ENCODE peak calls at places on chromosomes 4 and X, in nine cellular contexts. U is tibial nerve, W is IMR-90, R is sigmoid colon, M is body of pancreas, B is ovary, Y is H54, O is spleen, J is HCT116. N is an unnamed sample.

GRCh38 chrX:101749436-101749835 is 89.8 kb upstream of the ARMCX2 start:
- DNase-seq in U (no peak), W (no peak), R (no peak), M (no peak), B (no peak), Y (no peak), O (no peak), J (no peak), N (no peak)

GRCh38 chr4:189294570-189294969 is 646.1 kb upstream of the FRG1 start:
- DNase-seq in U (no peak), W (no peak), R (no peak), M (no peak), B (no peak), Y (no peak), O (no peak), J (no peak), N (no peak)

GRCh38 chr4:168480991-168481588 is 798 bp upstream of the DDX60L start:
- DNase-seq in U (peak), W (peak), R (peak), M (peak), B (peak), Y (peak), O (no peak), J (peak), N (peak)

GRCh38 chrX:68842351-68842750 is 13.5 kb downstream of the EFNB1 start:
- DNase-seq in U (no peak), W (no peak), R (no peak), M (no peak), B (no peak), Y (no peak), O (no peak), J (no peak), N (no peak)

GRCh38 chrX:99795495-99795894 is 614.6 kb downstream of the PCDH19 start:
- DNase-seq in U (no peak), W (no peak), R (no peak), M (no peak), B (no peak), Y (no peak), O (no peak), J (no peak), N (no peak)

GRCh38 chrX:17778984-17779383 is 41.7 kb downstream of the SCML1 start:
- DNase-seq in U (no peak), W (no peak), R (no peak), M (no peak), B (no peak), Y (no peak), O (no peak), J (no peak), N (no peak)

GRCh38 chrX:109049903-109050302 is 313.5 kb upstream of the IRS4 start:
- DNase-seq in U (no peak), W (no peak), R (no peak), M (no peak), B (no peak), Y (no peak), O (no peak), J (no peak), N (no peak)

GRCh38 chrX:69060631-69061408 is 104.4 kb downstream of the PJA1 start:
- DNase-seq in U (peak), W (peak), R (no peak), M (peak), B (peak), Y (no peak), O (no peak), J (peak), N (no peak)

GRCh38 chr4:120071192-120071795 is 4.6 kb upstream of the MAD2L1 start:
- DNase-seq in U (no peak), W (peak), R (no peak), M (peak), B (peak), Y (no peak), O (peak), J (peak), N (peak)

DNA sequence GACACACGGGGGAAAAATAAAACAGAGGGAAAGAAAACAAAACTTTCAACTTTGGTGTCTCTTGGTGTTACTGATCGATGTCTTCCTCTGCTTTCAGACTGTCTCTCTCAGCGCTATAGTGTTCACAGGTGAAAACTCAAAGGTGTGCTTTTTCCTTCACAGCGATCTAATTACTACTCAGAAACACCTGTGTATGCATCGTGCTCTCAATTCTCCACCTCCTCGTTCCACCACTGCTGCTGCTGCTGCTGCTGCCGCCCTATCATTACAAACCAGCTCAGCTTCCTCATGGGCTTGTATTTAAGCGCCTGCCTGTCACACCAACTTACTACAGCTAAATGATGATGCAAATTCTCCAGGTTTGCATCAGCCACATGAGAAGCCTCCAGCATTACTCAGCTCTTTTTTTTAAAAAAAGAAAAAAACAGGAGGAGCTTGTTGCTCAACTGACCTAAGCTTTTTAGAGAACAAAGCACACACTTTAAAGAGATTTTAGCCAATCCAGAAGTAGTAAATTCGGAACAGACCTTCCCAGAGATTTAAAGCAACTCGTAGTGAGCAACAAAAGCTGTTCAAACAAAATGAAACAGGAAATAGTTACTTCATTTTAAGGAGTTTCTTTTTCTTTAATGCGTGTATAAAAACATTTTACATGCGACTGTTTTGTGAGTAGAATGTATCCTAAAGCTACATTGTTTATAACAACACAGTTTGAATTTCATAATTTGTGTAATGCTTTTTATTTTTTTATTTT is at the start of gene SLC7A11:
- DNase-seq in U (peak), W (peak), R (no peak), M (peak), B (peak), Y (no peak), O (no peak), J (peak), N (peak)
- TF ChIP-seq POLR2A in U (no peak), W (peak), R (no peak), M (peak), B (no peak), Y (peak), O (no peak), J (peak), N (peak)

GRCh38 chrX:14029425-14030247 is at the start of gene GEMIN8:
- DNase-seq in U (peak), W (peak), R (peak), M (peak), B (peak), Y (peak), O (peak), J (peak), N (peak)
- TF ChIP-seq POLR2A in U (peak), W (peak), R (peak), M (peak), B (peak), Y (peak), O (peak), J (no peak), N (peak)

GRCh38 chrX:154370882-154371770 is 3.3 kb downstream of the FLNA start:
- DNase-seq in U (peak), W (peak), R (peak), M (peak), B (peak), Y (peak), O (peak), J (peak), N (peak)
- TF ChIP-seq POLR2A in U (peak), W (peak), R (peak), M (peak), B (peak), Y (peak), O (peak), J (peak), N (peak)

DNA sequence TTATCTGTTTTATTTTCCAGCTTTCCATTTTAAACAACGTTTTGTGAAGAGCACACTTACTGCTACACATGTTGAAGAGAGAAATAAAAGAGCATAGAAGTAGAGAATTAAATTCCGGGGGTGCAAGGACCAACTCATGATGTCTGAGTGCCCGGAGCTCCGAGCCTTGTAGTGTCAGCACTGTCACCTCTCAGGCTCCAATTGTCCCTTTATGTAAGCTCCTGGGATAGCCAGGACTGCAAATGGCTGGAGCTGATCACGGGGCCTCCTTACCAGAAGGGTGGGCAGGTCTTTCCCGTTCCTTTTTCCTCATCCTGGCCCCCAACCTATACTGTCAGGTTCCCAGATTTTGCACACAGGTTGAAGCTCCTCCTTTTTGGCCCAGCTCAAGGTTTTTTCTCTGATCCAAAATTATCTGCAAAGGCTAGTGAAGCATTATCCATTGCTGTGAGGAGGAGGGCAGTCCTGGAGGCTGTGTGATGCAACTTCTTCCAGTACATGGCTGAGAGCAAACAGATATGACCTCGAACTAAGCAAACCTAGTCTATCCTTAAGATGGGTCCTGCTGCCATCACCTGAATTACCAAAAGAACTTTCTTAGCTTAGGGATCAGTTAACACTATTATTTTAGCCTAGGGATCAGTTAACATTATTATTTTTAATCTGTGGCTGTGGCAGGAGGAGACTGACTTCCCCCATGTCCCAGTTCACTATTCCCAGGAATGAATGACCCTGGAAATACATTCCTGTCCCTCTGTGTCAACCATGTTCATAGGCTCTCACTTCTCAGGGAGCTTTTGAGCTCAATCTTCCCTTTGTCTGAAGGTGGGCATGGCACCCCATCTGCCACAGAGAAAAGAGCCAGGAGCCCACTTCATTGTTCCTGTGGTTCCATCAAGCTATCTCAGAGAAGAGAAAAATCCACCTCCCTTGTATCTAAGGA is at the start of gene FGG:
- DNase-seq in U (no peak), W (no peak), R (no peak), M (no peak), B (no peak), Y (no peak), O (no peak), J (no peak), N (no peak)
- TF ChIP-seq POLR2A in U (no peak), W (no peak), R (no peak), M (no peak), B (no peak), Y (no peak), O (no peak), J (no peak), N (no peak)

GRCh38 chrX:12975999-12976558 is 1.2 kb downstream of the TMSB4X start:
- DNase-seq in U (peak), W (peak), R (no peak), M (peak), B (peak), Y (no peak), O (peak), J (no peak), N (peak)
- TF ChIP-seq POLR2A in U (peak), W (no peak), R (no peak), M (no peak), B (no peak), Y (no peak), O (no peak), J (no peak), N (no peak)

DNA sequence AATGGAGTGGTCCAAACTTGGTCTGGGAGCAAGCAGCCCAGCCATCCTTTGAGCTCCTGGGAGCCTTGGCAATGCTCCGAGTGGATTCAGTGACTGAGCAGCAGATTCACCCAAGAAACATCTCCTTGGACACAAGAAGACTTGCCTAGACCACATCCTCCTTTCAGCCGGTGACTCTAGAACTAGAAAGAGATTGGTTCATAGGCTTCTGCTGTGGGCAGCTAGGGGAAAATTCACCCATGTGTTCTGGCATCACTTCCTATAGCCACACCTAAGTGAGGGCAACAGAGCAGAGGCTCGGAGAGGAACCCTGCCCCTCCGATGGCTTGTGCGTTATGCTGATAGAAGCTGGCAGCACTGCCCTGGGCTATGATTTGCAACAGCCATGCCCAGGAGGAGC is 16.0 kb downstream of the ZNF275 start:
- DNase-seq in U (no peak), W (no peak), R (no peak), M (no peak), B (no peak), Y (no peak), O (no peak), J (no peak), N (no peak)
- TF ChIP-seq POLR2A in U (no peak), W (no peak), R (no peak), M (no peak), B (no peak), Y (no peak), O (no peak), J (no peak), N (no peak)

GRCh38 chr4:183505556-183506388 is 914 bp downstream of the ING2 start:
- DNase-seq in U (peak), W (peak), R (peak), M (peak), B (peak), Y (peak), O (peak), J (peak), N (peak)
- TF ChIP-seq POLR2A in U (peak), W (peak), R (peak), M (peak), B (peak), Y (peak), O (no peak), J (no peak), N (peak)

DNA sequence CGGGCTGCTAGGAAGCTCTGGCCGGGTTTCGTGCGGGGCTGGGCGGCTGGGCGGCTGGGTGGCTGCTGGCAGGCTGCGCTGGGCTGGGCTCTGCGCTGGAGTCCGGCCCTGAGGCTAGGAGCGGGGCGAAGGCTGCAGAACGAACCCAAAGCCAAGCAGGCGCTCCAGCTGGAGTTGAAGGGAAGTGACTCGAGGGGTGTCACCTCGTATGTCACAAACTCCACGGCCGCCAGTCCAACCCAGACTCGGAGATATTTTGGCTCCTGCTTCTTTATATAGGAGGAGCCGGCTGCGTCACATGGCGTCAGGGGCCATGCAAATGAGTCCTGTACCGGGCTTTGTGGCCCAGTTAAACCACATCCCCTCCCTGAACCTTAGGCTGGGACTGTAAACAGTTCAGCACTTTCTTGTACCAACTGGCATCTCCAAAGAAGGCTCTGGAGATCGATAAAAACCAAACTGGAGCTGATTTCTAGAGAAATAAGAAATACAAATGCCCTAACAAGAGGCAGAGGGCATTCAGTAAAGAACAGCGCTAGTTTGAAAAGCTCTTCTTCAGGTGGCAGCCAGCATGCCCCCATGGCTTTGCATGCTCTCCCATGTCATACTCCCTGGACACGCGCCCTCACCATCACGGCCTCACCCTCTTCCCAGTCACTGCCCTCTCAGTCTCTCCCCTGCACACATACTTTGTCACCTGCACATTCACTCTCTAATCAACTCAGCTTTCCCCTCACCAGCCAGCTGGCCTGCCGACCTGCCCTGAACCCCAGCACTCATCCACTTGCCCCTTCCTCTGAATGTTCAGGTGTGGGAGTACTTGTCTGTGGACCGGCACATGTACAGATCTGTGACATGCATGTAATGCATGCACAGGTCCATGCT is 58.5 kb downstream of the TSC22D3 start:
- DNase-seq in U (peak), W (peak), R (peak), M (peak), B (peak), Y (peak), O (peak), J (peak), N (peak)
- TF ChIP-seq POLR2A in U (peak), W (peak), R (peak), M (peak), B (peak), Y (peak), O (peak), J (no peak), N (peak)

N was measured in erythroblast.